ENCODE peak calls at places on chromosome 7, in six cellular contexts. T, J, K, I, G and C are unnamed samples.
A peak's percentile ranks its signal among the peaks of the same experiment; 100 is the strongest.

GRCh38 chr7:135098391-135098790 is 49.5 kb upstream of the TMEM140 start:
- DNase-seq in T (no peak), J (no peak), K (no peak), I (no peak), G (no peak), C (no peak)

GRCh38 chr7:46909601-46910051 is 672.3 kb downstream of the TNS3 start:
- DNase-seq in T (no peak), J (no peak), K (no peak), I (no peak), G (no peak), C (no peak)

GRCh38 chr7:100483728-100484635 is at the start of gene NYAP1:
- DNase-seq in T (peak; percentile 53), J (peak; percentile 72), K (peak; percentile 72), I (no peak), G (no peak), C (peak; percentile 67)

GRCh38 chr7:19119372-19119771 is 1.9 kb upstream of the TWIST1 start:
- DNase-seq in T (no peak), J (no peak), K (no peak), I (no peak), G (no peak), C (no peak)

GRCh38 chr7:18345641-18346234 is 149.8 kb upstream of the HDAC9 start:
- DNase-seq in T (peak; percentile 27), J (peak; percentile 88), K (peak; percentile 33), I (no peak), G (peak; percentile 43), C (peak; percentile 11)

GRCh38 chr7:23275906-23276305 is 23.2 kb upstream of the MALSU1 start:
- DNase-seq in T (no peak), J (no peak), K (no peak), I (no peak), G (no peak), C (no peak)

GRCh38 chr7:111224354-111225231 is 133.7 kb downstream of the LRRN3 start:
- DNase-seq in T (no peak), J (no peak), K (no peak), I (no peak), G (no peak), C (no peak)

GRCh38 chr7:23680417-23681405 is 712 bp downstream of the FAM221A start:
- DNase-seq in T (peak; percentile 82), J (peak; percentile 97), K (peak; percentile 83), I (no peak), G (no peak), C (peak; percentile 44)

GRCh38 chr7:93890464-93891068 is at the start of gene TFPI2:
- DNase-seq in T (no peak), J (peak; percentile 76), K (peak; percentile 14), I (no peak), G (no peak), C (peak; percentile 12)

GRCh38 chr7:148699024-148699771 is 495 bp downstream of the CUL1 start:
- DNase-seq in T (peak; percentile 57), J (peak; percentile 71), K (peak; percentile 51), I (no peak), G (no peak), C (peak; percentile 7)

GRCh38 chr7:81256991-81257390 is 338.1 kb upstream of the SEMA3C start:
- DNase-seq in T (no peak), J (peak; percentile 68), K (no peak), I (no peak), G (no peak), C (no peak)

GRCh38 chr7:28835800-28836199 is 122.3 kb downstream of the TRIL start:
- DNase-seq in T (no peak), J (no peak), K (no peak), I (no peak), G (no peak), C (no peak)

DNA sequence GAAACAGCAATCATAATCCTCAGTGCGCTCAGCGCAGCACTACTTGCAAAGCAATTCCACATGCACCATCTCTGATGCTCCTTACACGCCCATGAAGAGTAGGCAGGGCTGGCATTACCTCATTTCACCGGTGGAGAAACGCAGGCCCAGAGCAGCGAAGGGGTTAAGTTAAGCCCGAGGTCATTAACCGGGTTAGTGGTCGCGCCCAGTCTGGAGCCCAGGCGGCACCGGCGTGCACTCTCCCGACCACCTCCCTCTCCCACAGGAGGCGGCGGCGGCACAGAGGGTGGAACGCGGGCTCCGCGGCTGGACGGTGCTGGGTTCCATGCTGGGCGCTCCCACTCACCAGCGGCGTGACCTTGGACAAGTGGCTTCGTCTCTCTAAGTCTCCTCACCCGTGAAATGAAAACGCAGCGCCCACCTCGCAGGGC is 503 bp downstream of the FASTK start:
- DNase-seq in T (no peak), J (no peak), K (no peak), I (no peak), G (no peak), C (no peak)
- TF ChIP-seq POLR2AphosphoS5 in T (no peak), J (no peak), K (no peak), I (no peak), G (no peak), C (no peak)

GRCh38 chr7:21618706-21619105 is 75.9 kb downstream of the DNAH11 start:
- DNase-seq in T (no peak), J (no peak), K (no peak), I (no peak), G (no peak), C (no peak)

GRCh38 chr7:21620054-21620453 is 77.2 kb downstream of the DNAH11 start:
- DNase-seq in T (no peak), J (no peak), K (no peak), I (no peak), G (no peak), C (no peak)

GRCh38 chr7:21617513-21617912 is 74.7 kb downstream of the DNAH11 start:
- DNase-seq in T (no peak), J (no peak), K (no peak), I (no peak), G (no peak), C (no peak)

GRCh38 chr7:21616796-21617436 is 74.1 kb downstream of the DNAH11 start:
- DNase-seq in T (no peak), J (no peak), K (no peak), I (no peak), G (peak; percentile 42), C (no peak)

GRCh38 chr7:21617916-21618390 is 75.1 kb downstream of the DNAH11 start:
- DNase-seq in T (no peak), J (no peak), K (peak; percentile 10), I (no peak), G (peak; percentile 47), C (peak; percentile 75)
- TF ChIP-seq POLR2AphosphoS5 in T (peak; percentile 34), J (no peak), K (no peak), I (no peak), G (no peak), C (peak; percentile 80)

GRCh38 chr7:4837041-4837813 is 24.6 kb downstream of the PAPOLB start:
- DNase-seq in T (no peak), J (no peak), K (no peak), I (no peak), G (no peak), C (no peak)
- TF ChIP-seq POLR2AphosphoS5 in T (no peak), J (no peak), K (no peak), I (no peak), G (no peak), C (no peak)

GRCh38 chr7:44097064-44097932 is 6.8 kb upstream of the AEBP1 start:
- DNase-seq in T (no peak), J (no peak), K (peak; percentile 26), I (no peak), G (no peak), C (no peak)
- TF ChIP-seq POLR2AphosphoS5 in T (no peak), J (no peak), K (no peak), I (no peak), G (no peak), C (no peak)

GRCh38 chr7:137903382-137904169 is 56.8 kb upstream of the DGKI start:
- DNase-seq in T (peak; percentile 60), J (peak; percentile 90), K (peak; percentile 62), I (no peak), G (peak; percentile 69), C (peak; percentile 68)
- TF ChIP-seq POLR2AphosphoS5 in T (no peak), J (no peak), K (no peak), I (no peak), G (no peak), C (peak; percentile 52)